ENCODE peak calls at places on chromosomes 11 and 22, in six cellular contexts. S is HCT116; A is stomach; K is HTR-8/SVneo; J is non-pigmented ciliary epithelial cell; O is stimulated activated CD8-positive, alpha-beta memory T cell treated with anti-CD3 and anti-CD28 coated beads, Interleukin-4, amount 100 ng/mL, for 24 hours. P is an unnamed sample.

GRCh38 chr11:37500425-37500824 is 902.4 kb upstream of the RAG2 start:
- DNase-seq in S (no peak), A (no peak), K (no peak), J (no peak), O (no peak), P (no peak)

GRCh38 chr11:38791346-38791961 is 2193.4 kb upstream of the RAG2 start:
- DNase-seq in S (peak), A (no peak), K (peak), J (peak), O (no peak), P (no peak)

GRCh38 chr11:69816671-69817070 is 2.5 kb downstream of the FGF3 start:
- DNase-seq in S (no peak), A (no peak), K (no peak), J (no peak), O (no peak), P (no peak)

GRCh38 chr22:23240639-23241389 is 60.5 kb downstream of the BCR start:
- DNase-seq in S (no peak), A (peak), K (no peak), J (no peak), O (no peak), P (no peak)

GRCh38 chr22:46972901-46973831 is 210.7 kb downstream of the TBC1D22A start:
- DNase-seq in S (no peak), A (no peak), K (no peak), J (no peak), O (no peak), P (no peak)

GRCh38 chr11:124839972-124840621 is 25.1 kb upstream of the ROBO3 start:
- DNase-seq in S (no peak), A (no peak), K (no peak), J (no peak), O (no peak), P (no peak)

GRCh38 chr11:93741882-93742226 is 382 bp downstream of the C11orf54 start:
- DNase-seq in S (no peak), A (peak), K (peak), J (no peak), O (no peak), P (peak)

GRCh38 chr11:48093795-48094642 is 113.7 kb downstream of the PTPRJ start:
- DNase-seq in S (no peak), A (no peak), K (peak), J (no peak), O (no peak), P (peak)

GRCh38 chr11:2578006-2578933 is 121.5 kb downstream of the KCNQ1OT1 start:
- DNase-seq in S (no peak), A (peak), K (no peak), J (no peak), O (no peak), P (peak)

GRCh38 chr11:58977470-58977869 is 38.2 kb downstream of the GLYATL1 start:
- DNase-seq in S (no peak), A (no peak), K (no peak), J (no peak), O (no peak), P (no peak)

GRCh38 chr11:36512016-36512415 is 1.9 kb upstream of the TRAF6 start:
- DNase-seq in S (no peak), A (no peak), K (no peak), J (no peak), O (no peak), P (no peak)

GRCh38 chr22:19430890-19431541 is 517 bp downstream of the HIRA start:
- DNase-seq in S (no peak), A (peak), K (no peak), J (no peak), O (no peak), P (peak)

GRCh38 chr11:44837650-44838049 is 110.9 kb downstream of the TSPAN18 start:
- DNase-seq in S (no peak), A (no peak), K (no peak), J (peak), O (no peak), P (no peak)

GRCh38 chr11:20597924-20598484 is 1.4 kb upstream of the SLC6A5 start:
- DNase-seq in S (no peak), A (no peak), K (no peak), J (no peak), O (no peak), P (no peak)

GRCh38 chr11:1938343-1939005 is 8.7 kb upstream of the MRPL23 start:
- DNase-seq in S (no peak), A (no peak), K (no peak), J (no peak), O (no peak), P (no peak)

GRCh38 chr11:131370090-131370751 is at the start of gene NTM:
- DNase-seq in S (no peak), A (peak), K (no peak), J (no peak), O (no peak), P (peak)

GRCh38 chr22:29625090-29625825 is 21.8 kb downstream of the NF2 start:
- DNase-seq in S (no peak), A (peak), K (peak), J (peak), O (no peak), P (peak)

GRCh38 chr11:15276616-15277015 is 161.9 kb downstream of the INSC start:
- DNase-seq in S (peak), A (no peak), K (no peak), J (no peak), O (no peak), P (no peak)

GRCh38 chr11:13486926-13487660 is 8.7 kb downstream of the PTH start:
- DNase-seq in S (no peak), A (peak), K (no peak), J (no peak), O (peak), P (peak)

GRCh38 chr11:103699216-103699615 is 337.2 kb upstream of the DDI1 start:
- DNase-seq in S (no peak), A (no peak), K (no peak), J (no peak), O (no peak), P (no peak)

GRCh38 chr22:20291604-20292063 is 23.5 kb upstream of the RTN4R start:
- DNase-seq in S (no peak), A (no peak), K (no peak), J (no peak), O (no peak), P (no peak)

GRCh38 chr11:86761978-86762377 is 38.4 kb upstream of the PRSS23 start:
- DNase-seq in S (no peak), A (no peak), K (no peak), J (no peak), O (no peak), P (no peak)

GRCh38 chr11:77111277-77111676 is 8.6 kb downstream of the OMP start:
- DNase-seq in S (no peak), A (no peak), K (no peak), J (no peak), O (no peak), P (no peak)

GRCh38 chr22:45159652-45160462 is 3.9 kb upstream of the NUP50 start:
- DNase-seq in S (no peak), A (peak), K (peak), J (no peak), O (no peak), P (no peak)

GRCh38 chr11:71977743-71978418 is 20.8 kb upstream of the IL18BP start:
- DNase-seq in S (peak), A (peak), K (peak), J (no peak), O (peak), P (peak)

GRCh38 chr11:47163898-47164297 is 12.8 kb downstream of the ARFGAP2 start:
- DNase-seq in S (no peak), A (no peak), K (no peak), J (no peak), O (no peak), P (no peak)

GRCh38 chr22:29727248-29727551 is 7.4 kb downstream of the CABP7 start:
- DNase-seq in S (no peak), A (peak), K (peak), J (no peak), O (no peak), P (peak)

GRCh38 chr11:71305451-71306125 is 53.2 kb upstream of the SHANK2 start:
- DNase-seq in S (no peak), A (peak), K (no peak), J (no peak), O (no peak), P (peak)

P was measured in left lobe of liver.